ENCODE peak calls at places on chromosomes 12 and 14, in nine cellular contexts. C, L, G, J, A, Y, B, V and Z are unnamed samples.

GRCh38 chr12:44875417-44875953 is 630 bp downstream of the NELL2 start:
- DNase-seq in J (no peak), G (peak), Y (peak), V (no peak), A (no peak), L (no peak), B (no peak), C (peak), Z (no peak)

GRCh38 chr14:67533754-67534085 is 630 bp downstream of the PLEKHH1 start:
- DNase-seq in A (no peak), G (no peak), C (no peak), B (no peak), L (no peak), Y (no peak), J (no peak), V (no peak), Z (no peak)

GRCh38 chr12:3436496-3437060 is 54.4 kb upstream of the PRMT8 start:
- DNase-seq in Y (no peak), B (peak), A (no peak), V (no peak), J (no peak), G (no peak), L (peak), C (no peak), Z (no peak)

GRCh38 chr14:67068246-67068645 is 121.0 kb upstream of the GARIN2 start:
- DNase-seq in J (no peak), Y (no peak), C (no peak), A (peak), B (no peak), G (no peak), L (no peak), V (no peak), Z (no peak)

GRCh38 chr14:68938515-68939423 is 40.3 kb downstream of the ACTN1 start:
- DNase-seq in V (no peak), L (peak), Y (no peak), C (no peak), G (no peak), A (peak), J (no peak), B (peak), Z (no peak)

GRCh38 chr12:116813271-116814041 is 67.8 kb downstream of the HRK start:
- DNase-seq in A (peak), B (no peak), Y (no peak), C (no peak), L (no peak), G (no peak), J (no peak), V (no peak), Z (no peak)

GRCh38 chr12:47120736-47121135 is 41.0 kb upstream of the AMIGO2 start:
- DNase-seq in J (no peak), Y (no peak), C (no peak), B (no peak), G (no peak), V (no peak), A (no peak), L (no peak), Z (no peak)

GRCh38 chr12:50506753-50507473 is 2.1 kb downstream of the DIP2B start:
- DNase-seq in V (no peak), G (no peak), C (no peak), B (no peak), L (no peak), J (no peak), Y (no peak), A (peak), Z (no peak)

GRCh38 chr14:90611501-90611900 is 204.7 kb downstream of the TTC7B start:
- DNase-seq in B (no peak), Y (no peak), G (no peak), L (no peak), V (no peak), J (no peak), A (no peak), C (no peak), Z (no peak)

GRCh38 chr14:62604524-62604923 is 440.7 kb downstream of the KCNH5 start:
- DNase-seq in C (no peak), A (peak), J (no peak), G (no peak), Y (peak), V (no peak), L (no peak), B (no peak), Z (no peak)

GRCh38 chr14:21833836-21834235 is 160.2 kb upstream of the OR4E1 start:
- DNase-seq in G (no peak), L (no peak), V (no peak), A (no peak), B (no peak), C (no peak), Y (no peak), J (no peak), Z (no peak)

GRCh38 chr14:31243860-31244259 is 36.3 kb upstream of the HECTD1 start:
- DNase-seq in V (no peak), C (no peak), A (no peak), L (peak), Y (no peak), G (no peak), B (no peak), J (no peak), Z (no peak)

GRCh38 chr12:25251749-25252148 is 1.0 kb upstream of the KRAS start:
- DNase-seq in L (no peak), C (no peak), J (no peak), Y (no peak), G (no peak), A (no peak), B (no peak), V (no peak), Z (no peak)

GRCh38 chr12:108939594-108939993 is 59.7 kb downstream of the DAO start:
- DNase-seq in A (peak), L (no peak), G (no peak), B (no peak), V (no peak), J (peak), C (peak), Y (peak), Z (no peak)

GRCh38 chr14:81737938-81738337 is 204.3 kb upstream of the SEL1L start:
- DNase-seq in J (no peak), B (no peak), V (no peak), L (no peak), A (no peak), Y (no peak), C (no peak), G (no peak), Z (no peak)

GRCh38 chr12:57621497-57622292 is 10.5 kb downstream of the ARHGEF25 start:
- DNase-seq in A (no peak), G (peak), L (peak), V (peak), Y (peak), C (no peak), J (no peak), B (no peak), Z (no peak)

GRCh38 chr14:60722163-60722835 is 1.9 kb downstream of the SIX4 start:
- DNase-seq in A (peak), J (no peak), B (no peak), C (no peak), V (peak), G (peak), Y (peak), L (peak), Z (peak)

GRCh38 chr12:26402648-26403047 is 207.3 kb downstream of the SSPN start:
- DNase-seq in L (peak), C (peak), A (peak), J (no peak), G (no peak), Y (no peak), B (no peak), V (no peak), Z (no peak)

GRCh38 chr12:56153291-56154065 is 1.1 kb downstream of the MYL6B start:
- DNase-seq in B (no peak), A (no peak), V (no peak), L (no peak), J (no peak), G (no peak), C (no peak), Y (no peak), Z (no peak)

GRCh38 chr14:30681752-30682355 is 59.7 kb downstream of the SCFD1 start:
- DNase-seq in B (no peak), G (no peak), Y (peak), V (no peak), J (no peak), A (no peak), L (no peak), C (peak), Z (no peak)

GRCh38 chr14:53979747-53980642 is 23.4 kb upstream of the BMP4 start:
- DNase-seq in J (no peak), C (no peak), A (peak), B (peak), V (no peak), Y (no peak), L (no peak), G (no peak), Z (peak)

GRCh38 chr14:102394717-102395378 is 32.1 kb downstream of the TECPR2 start:
- DNase-seq in Y (no peak), L (no peak), V (peak), G (no peak), C (no peak), B (no peak), J (peak), A (no peak), Z (no peak)

GRCh38 chr14:71996615-71997014 is 64.4 kb downstream of the RGS6 start:
- DNase-seq in V (no peak), L (no peak), A (no peak), B (no peak), Y (no peak), G (no peak), J (no peak), C (no peak), Z (no peak)

GRCh38 chr14:70585221-70585620 is 15.2 kb downstream of the MED6 start:
- DNase-seq in J (peak), G (no peak), B (no peak), A (no peak), L (no peak), Y (peak), C (no peak), V (no peak), Z (no peak)

GRCh38 chr12:29270446-29270845 is 110.5 kb downstream of the ERGIC2 start:
- DNase-seq in Y (no peak), C (no peak), J (no peak), B (no peak), V (no peak), G (no peak), L (no peak), A (no peak), Z (no peak)

GRCh38 chr14:52716160-52716559 is 9.2 kb downstream of the PSMC6 start:
- DNase-seq in B (no peak), Y (no peak), V (no peak), A (no peak), C (no peak), J (no peak), G (no peak), L (no peak), Z (no peak)

GRCh38 chr12:59365133-59365532 is 230.7 kb upstream of the SLC16A7 start:
- DNase-seq in B (no peak), V (no peak), G (no peak), L (no peak), J (no peak), Y (no peak), C (no peak), A (no peak), Z (no peak)

GRCh38 chr12:85568395-85569103 is 267.7 kb downstream of the RASSF9 start:
- DNase-seq in L (no peak), A (peak), G (no peak), Y (no peak), V (no peak), B (no peak), C (no peak), J (no peak), Z (no peak)

GRCh38 chr12:85569261-85569660 is 266.9 kb downstream of the RASSF9 start:
- DNase-seq in J (no peak), A (no peak), L (no peak), B (no peak), C (no peak), G (no peak), V (no peak), Y (no peak), Z (no peak)

GRCh38 chr12:85559534-85559933 is 276.7 kb downstream of the RASSF9 start:
- DNase-seq in L (no peak), V (no peak), A (no peak), Y (no peak), J (no peak), C (no peak), G (no peak), B (no peak), Z (no peak)

GRCh38 chr12:85562765-85563164 is 273.4 kb downstream of the RASSF9 start:
- DNase-seq in L (no peak), V (no peak), G (no peak), B (no peak), Y (no peak), C (no peak), A (no peak), J (no peak), Z (no peak)

DNA sequence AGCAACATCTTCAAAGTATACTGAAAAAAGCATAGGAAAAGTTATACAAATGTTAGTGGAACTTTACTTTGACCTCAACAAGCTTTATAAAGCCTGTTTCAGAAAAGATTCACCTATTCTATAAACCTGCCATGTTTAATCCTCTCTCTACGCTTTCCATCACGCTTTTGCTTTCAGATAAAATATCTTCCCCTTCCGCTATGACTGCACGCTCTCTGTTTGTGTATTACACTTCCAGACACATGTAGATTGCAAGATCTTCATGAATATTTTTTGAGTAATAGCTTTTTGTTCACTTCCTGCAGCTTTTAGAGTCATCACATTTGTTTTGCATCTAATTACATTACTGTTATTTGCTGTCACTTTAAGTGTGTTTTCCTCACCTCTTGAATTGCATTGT is 271.4 kb downstream of the RASSF9 start:
- DNase-seq in C (no peak), J (no peak), B (no peak), V (no peak), L (no peak), A (no peak), G (no peak), Y (no peak), Z (no peak)
- H3K4me3 ChIP-seq in C (no peak), J (no peak), B (no peak), V (no peak), L (no peak), A (no peak), G (no peak), Y (no peak), Z (no peak)

GRCh38 chr14:105492051-105492965 is 1.3 kb downstream of the TEDC1 start:
- DNase-seq in C (no peak), J (no peak), G (no peak), Y (no peak), L (no peak), V (no peak), B (peak), A (no peak), Z (no peak)
- H3K4me3 ChIP-seq in C (peak), J (peak), G (peak), Y (peak), L (peak), V (peak), B (peak), A (peak), Z (peak)

GRCh38 chr14:94600148-94600545 is 12.0 kb upstream of the SERPINA3 start:
- DNase-seq in J (no peak), C (no peak), V (no peak), A (no peak), B (no peak), G (no peak), Y (no peak), L (no peak), Z (no peak)

GRCh38 chr14:94599656-94600004 is 12.6 kb upstream of the SERPINA3 start:
- DNase-seq in C (no peak), G (no peak), Y (no peak), A (no peak), J (no peak), L (no peak), V (no peak), B (no peak), Z (no peak)

GRCh38 chr14:94598816-94599655 is 13.2 kb upstream of the SERPINA3 start:
- DNase-seq in G (no peak), B (no peak), Y (peak), C (no peak), L (peak), V (no peak), J (no peak), A (peak), Z (peak)

GRCh38 chr14:94597788-94598187 is 14.4 kb upstream of the SERPINA3 start:
- DNase-seq in Y (no peak), L (no peak), G (no peak), C (no peak), B (no peak), A (no peak), J (peak), V (no peak), Z (no peak)

GRCh38 chr14:94598506-94598815 is 13.7 kb upstream of the SERPINA3 start:
- DNase-seq in C (no peak), V (no peak), G (no peak), L (no peak), Y (no peak), B (no peak), A (no peak), J (no peak), Z (no peak)
- H3K4me3 ChIP-seq in C (no peak), V (no peak), G (no peak), L (no peak), Y (no peak), B (no peak), A (no peak), J (no peak), Z (no peak)

GRCh38 chr12:48903363-48903981 is 21.8 kb downstream of the FKBP11 start:
- DNase-seq in J (no peak), B (no peak), G (no peak), L (no peak), V (no peak), Y (no peak), A (peak), C (no peak), Z (no peak)
- H3K4me3 ChIP-seq in J (no peak), B (peak), G (no peak), L (peak), V (no peak), Y (no peak), A (no peak), C (no peak), Z (no peak)

GRCh38 chr14:79357307-79357706 is 854.0 kb downstream of the DIO2 start:
- DNase-seq in V (no peak), J (no peak), Y (no peak), B (no peak), C (no peak), L (no peak), G (no peak), A (no peak), Z (no peak)
- H3K4me3 ChIP-seq in V (no peak), J (no peak), Y (no peak), B (no peak), C (no peak), L (no peak), G (no peak), A (no peak), Z (no peak)

GRCh38 chr14:100587248-100587762 is at the start of gene BEGAIN:
- DNase-seq in Y (no peak), J (no peak), L (no peak), A (no peak), V (no peak), G (no peak), C (no peak), B (no peak), Z (no peak)
- H3K4me3 ChIP-seq in Y (peak), J (no peak), L (peak), A (peak), V (peak), G (peak), C (peak), B (peak), Z (peak)

DNA sequence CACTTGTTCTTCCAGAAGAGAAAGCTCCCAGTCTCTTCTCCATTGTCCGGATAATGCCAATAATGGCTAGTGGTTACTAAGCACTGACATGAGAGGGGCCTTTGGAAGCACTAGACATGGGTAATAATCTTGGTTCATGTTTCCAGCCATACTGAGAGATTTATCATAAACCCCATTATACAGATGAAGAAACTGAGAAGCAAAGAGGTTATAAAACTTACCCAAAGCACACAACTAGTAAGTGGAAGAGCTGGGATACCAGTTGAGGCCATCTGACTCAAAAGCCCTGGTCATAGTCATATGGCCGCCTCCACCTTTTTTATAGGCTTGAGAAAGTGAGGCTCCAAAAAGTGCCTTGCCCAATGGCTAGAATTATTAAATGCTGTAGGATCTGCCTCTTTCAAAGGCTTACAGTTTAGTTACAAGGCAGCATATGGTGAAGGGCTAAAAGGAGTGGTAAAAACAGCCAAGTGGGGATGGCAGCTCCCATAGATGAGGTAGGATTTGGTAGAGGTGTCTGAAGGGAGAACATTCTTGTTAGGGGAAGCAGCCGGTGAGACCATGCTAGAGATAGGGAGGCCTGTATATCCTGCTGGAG is 981 bp downstream of the TXNRD1 start:
- DNase-seq in C (no peak), J (no peak), B (no peak), Y (no peak), A (no peak), V (no peak), L (no peak), G (no peak), Z (no peak)
- H3K4me3 ChIP-seq in C (peak), J (no peak), B (peak), Y (peak), A (peak), V (no peak), L (peak), G (peak), Z (peak)

GRCh38 chr12:6536894-6537579 is 2.7 kb downstream of the GAPDH start:
- DNase-seq in V (peak), J (no peak), A (peak), Y (no peak), B (no peak), C (no peak), G (no peak), L (no peak), Z (no peak)
- H3K4me3 ChIP-seq in V (peak), J (peak), A (peak), Y (peak), B (peak), C (peak), G (no peak), L (no peak), Z (peak)